ENCODE peak calls at places on chromosomes 12 and 14, in six cellular contexts. A is PC-3, U is neural progenitor cell, T is MM.1S, V is HCT116, P is GM23248. E is an unnamed sample.

GRCh38 chr14:49623941-49624806 is 3.6 kb downstream of the MGAT2 start:
- DNase-seq in T (peak; percentile 57), P (peak; percentile 48), V (no peak), U (no peak), A (peak; percentile 80), E (peak; percentile 42)

GRCh38 chr12:40921563-40922163 is 229.4 kb downstream of the CNTN1 start:
- DNase-seq in U (peak; percentile 33), T (peak; percentile 48), A (peak; percentile 60), V (peak; percentile 12), P (peak; percentile 51), E (no peak)

GRCh38 chr14:80447396-80447795 is 236.1 kb upstream of the DIO2 start:
- DNase-seq in U (no peak), A (peak; percentile 13), V (no peak), T (no peak), P (peak; percentile 52), E (no peak)

GRCh38 chr12:101172316-101172715 is 37.7 kb downstream of the SLC5A8 start:
- DNase-seq in U (peak; percentile 71), A (no peak), V (no peak), T (peak; percentile 35), P (peak; percentile 66), E (no peak)

GRCh38 chr12:9361879-9362326 is 153.7 kb upstream of the PZP start:
- DNase-seq in P (no peak), T (no peak), U (no peak), V (no peak), A (no peak), E (no peak)

GRCh38 chr14:34365309-34365915 is 96.6 kb downstream of the SPTSSA start:
- DNase-seq in V (no peak), U (peak; percentile 11), P (peak; percentile 23), T (no peak), A (peak; percentile 29), E (no peak)

GRCh38 chr12:5318874-5319273 is 113.0 kb upstream of the NTF3 start:
- DNase-seq in P (peak; percentile 88), U (no peak), A (peak; percentile 31), V (peak; percentile 56), T (no peak), E (peak; percentile 69)

GRCh38 chr14:35234007-35234406 is 58.2 kb upstream of the PSMA6 start:
- DNase-seq in T (no peak), P (peak; percentile 56), U (no peak), A (no peak), V (no peak), E (no peak)

GRCh38 chr12:79690156-79690605 is 583 bp downstream of the PAWR start:
- DNase-seq in P (peak; percentile 66), V (no peak), U (peak; percentile 84), A (peak; percentile 40), T (peak; percentile 31), E (no peak)

GRCh38 chr12:121883315-121883660 is 5.3 kb upstream of the PSMD9 start:
- DNase-seq in A (peak; percentile 28), T (no peak), P (no peak), V (no peak), U (peak; percentile 56), E (no peak)

GRCh38 chr12:77830502-77830901 is at the start of gene NAV3:
- DNase-seq in A (no peak), U (no peak), V (no peak), P (peak; percentile 15), T (no peak), E (no peak)

GRCh38 chr12:94980577-94980976 is 22.9 kb downstream of the NDUFA12 start:
- DNase-seq in V (no peak), A (peak; percentile 2), P (peak; percentile 39), T (no peak), U (no peak), E (no peak)

GRCh38 chr12:46948936-46949555 is 123.2 kb upstream of the SLC38A4 start:
- DNase-seq in A (no peak), V (no peak), P (peak; percentile 16), U (no peak), T (no peak), E (no peak)

GRCh38 chr12:6961278-6961694 is 9.2 kb downstream of the PHB2 start:
- DNase-seq in P (peak; percentile 81), A (no peak), U (no peak), T (peak; percentile 6), V (no peak), E (no peak)

GRCh38 chr14:71060795-71061455 is 153.7 kb downstream of the PCNX1 start:
- DNase-seq in V (no peak), A (no peak), U (no peak), P (peak; percentile 24), T (no peak), E (no peak)

GRCh38 chr12:5561843-5562242 is 129.9 kb downstream of the NTF3 start:
- DNase-seq in T (no peak), A (no peak), P (no peak), V (no peak), U (no peak), E (no peak)

GRCh38 chr12:47079894-47080724 is at the start of gene AMIGO2:
- DNase-seq in U (peak; percentile 65), T (no peak), V (no peak), P (peak; percentile 67), A (peak; percentile 87), E (no peak)

GRCh38 chr12:34296143-34297041 is 274.1 kb downstream of the ALG10 start:
- DNase-seq in P (no peak), V (no peak), A (no peak), T (no peak), U (no peak), E (no peak)

GRCh38 chr12:122058750-122059149 is 19.8 kb upstream of the MLXIP start:
- DNase-seq in A (no peak), T (no peak), U (no peak), P (no peak), V (no peak), E (no peak)

GRCh38 chr12:47740536-47741339 is 15.4 kb upstream of the ENDOU start:
- DNase-seq in A (no peak), U (no peak), V (no peak), P (no peak), T (no peak), E (no peak)

GRCh38 chr12:25151476-25151875 is 43.5 kb downstream of the DNAI7 start:
- DNase-seq in P (peak; percentile 96), U (peak; percentile 4), T (no peak), V (no peak), A (peak; percentile 51), E (peak; percentile 53)

GRCh38 chr14:34554540-34555250 is 15.2 kb upstream of the EAPP start:
- DNase-seq in A (peak; percentile 52), V (no peak), T (peak; percentile 14), U (no peak), P (peak; percentile 61), E (no peak)

GRCh38 chr12:55697686-55698085 is 10.0 kb downstream of the ITGA7 start:
- DNase-seq in P (no peak), A (no peak), T (no peak), V (no peak), U (no peak), E (no peak)

GRCh38 chr12:74454109-74454508 is 83.5 kb upstream of the ATXN7L3B start:
- DNase-seq in V (no peak), A (no peak), U (no peak), P (no peak), T (no peak), E (no peak)

GRCh38 chr14:36767603-36768281 is 106.1 kb downstream of the PAX9 start:
- DNase-seq in U (no peak), P (peak; percentile 50), A (peak; percentile 64), V (no peak), T (no peak), E (peak; percentile 64)

GRCh38 chr12:19780460-19780859 is 341.2 kb downstream of the AEBP2 start:
- DNase-seq in V (no peak), T (no peak), P (no peak), U (no peak), A (no peak), E (no peak)

GRCh38 chr12:19778822-19779221 is 339.5 kb downstream of the AEBP2 start:
- DNase-seq in T (no peak), P (no peak), A (no peak), U (no peak), V (no peak), E (no peak)

GRCh38 chr12:19775241-19775640 is 335.9 kb downstream of the AEBP2 start:
- DNase-seq in T (no peak), P (no peak), A (no peak), U (no peak), V (no peak), E (no peak)

GRCh38 chr12:19779393-19780056 is 340.2 kb downstream of the AEBP2 start:
- DNase-seq in T (no peak), P (no peak), V (no peak), A (no peak), U (peak; percentile 64), E (no peak)

DNA sequence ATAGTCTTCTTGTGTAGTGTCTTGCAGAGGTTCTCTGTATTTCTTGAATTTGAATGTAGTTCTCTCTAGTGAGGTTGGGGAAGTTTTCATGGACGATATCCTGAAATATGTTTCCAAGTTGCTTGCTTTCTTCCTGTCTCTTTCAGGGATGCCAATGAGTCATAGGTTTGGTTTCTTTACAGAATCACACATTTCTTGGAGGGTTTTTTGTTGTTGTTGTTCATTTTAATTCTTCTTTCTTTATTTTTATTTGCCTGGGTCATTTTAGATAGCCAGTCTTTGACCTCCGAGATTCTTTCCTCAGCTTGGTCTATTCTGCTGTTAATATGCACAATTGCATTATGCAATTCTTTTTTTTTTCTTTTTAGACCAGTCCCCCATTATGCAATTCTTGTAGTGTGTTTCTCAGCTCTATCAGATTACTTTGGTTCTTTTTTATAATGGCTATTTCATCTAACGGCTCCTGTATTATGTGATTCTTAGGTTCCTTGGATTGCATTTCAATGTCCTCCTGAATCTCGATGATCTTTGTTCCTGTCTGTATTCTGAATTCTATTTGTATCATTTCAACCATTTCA is 338.9 kb downstream of the AEBP2 start:
- DNase-seq in V (no peak), A (no peak), U (no peak), T (no peak), P (peak; percentile 62), E (no peak)
- H2AFZ ChIP-seq in V (no peak overlapping the region), A (no peak overlapping the region), U (peak overlapping the region; percentile 88), T (no peak overlapping the region), P (peak overlapping the region; percentile 75), E (no peak overlapping the region)

GRCh38 chr14:69703047-69704046 is 63.6 kb upstream of the SRSF5 start:
- DNase-seq in U (no peak), V (no peak), T (no peak), P (no peak), A (no peak), E (no peak)
- H3K4me2 ChIP-seq in U (no peak overlapping the region), V (no peak overlapping the region), T (no peak overlapping the region), P (no peak overlapping the region), A (no peak overlapping the region), E (no peak overlapping the region)

GRCh38 chr12:71565568-71565967 is 98.1 kb downstream of the ZFC3H1 start:
- DNase-seq in P (no peak), A (no peak), U (no peak), T (no peak), V (no peak), E (no peak)

GRCh38 chr12:71562681-71563595 is 100.7 kb downstream of the ZFC3H1 start:
- DNase-seq in P (no peak), U (no peak), T (no peak), A (no peak), V (no peak), E (no peak)

GRCh38 chr12:71567562-71567961 is 96.1 kb downstream of the ZFC3H1 start:
- DNase-seq in U (peak; percentile 30), A (no peak), P (peak; percentile 24), T (no peak), V (no peak), E (no peak)

GRCh38 chr12:71566655-71567054 is 97.0 kb downstream of the ZFC3H1 start:
- DNase-seq in U (no peak), V (no peak), T (no peak), A (no peak), P (no peak), E (no peak)
- H2AFZ ChIP-seq in U (no peak overlapping the region), V (no peak overlapping the region), T (no peak overlapping the region), A (no peak overlapping the region), P (no peak overlapping the region), E (no peak overlapping the region)

GRCh38 chr12:75759196-75759595 is 247.8 kb upstream of the KRR1 start:
- DNase-seq in V (no peak), T (no peak), A (no peak), P (no peak), U (no peak), E (no peak)
- H3K4me2 ChIP-seq in V (peak overlapping the region; percentile 36), T (no peak overlapping the region), A (no peak overlapping the region), P (no peak overlapping the region), U (no peak overlapping the region), E (no peak overlapping the region)

E was measured in keratinocyte.